ENCODE peak calls at places on chromosome 3, in eight cellular contexts. B, L, F, O, Q, W, S and Y are unnamed samples.

GRCh38 chr3:50930371-50931208 is 255.9 kb downstream of the DOCK3 start:
- DNase-seq in S (no peak), F (no peak), O (no peak), B (no peak), W (no peak), Q (no peak), L (no peak), Y (no peak)

GRCh38 chr3:5096368-5096767 is 25.7 kb upstream of the ARL8B start:
- DNase-seq in W (no peak), L (no peak), F (no peak), O (no peak), S (no peak), Q (no peak), B (no peak), Y (no peak)

GRCh38 chr3:35639251-35640185 is at the start of gene ARPP21:
- DNase-seq in S (peak; percentile 0), O (no peak), B (peak; percentile 12), L (no peak), W (no peak), Q (peak; percentile 61), F (peak; percentile 77), Y (no peak)

GRCh38 chr3:87771338-87772059 is 287.3 kb downstream of the CGGBP1 start:
- DNase-seq in F (no peak), S (peak; percentile 35), B (peak; percentile 28), W (no peak), Q (peak; percentile 34), O (no peak), L (peak; percentile 66), Y (peak; percentile 26)

GRCh38 chr3:69142090-69142489 is 19.7 kb upstream of the LMOD3 start:
- DNase-seq in Q (no peak), B (no peak), S (peak; percentile 69), L (no peak), O (peak; percentile 3), F (no peak), W (no peak), Y (peak; percentile 38)

GRCh38 chr3:30472090-30472489 is 134.3 kb upstream of the TGFBR2 start:
- DNase-seq in S (no peak), O (no peak), W (no peak), Q (no peak), B (no peak), F (no peak), L (no peak), Y (no peak)

GRCh38 chr3:160038862-160039562 is 50.4 kb downstream of the IL12A start:
- DNase-seq in B (peak; percentile 38), S (no peak), F (no peak), L (no peak), W (no peak), O (no peak), Q (peak; percentile 66), Y (no peak)

GRCh38 chr3:23002846-23003800 is 200.0 kb upstream of the UBE2E2 start:
- DNase-seq in L (no peak), B (peak; percentile 19), F (no peak), O (no peak), Q (no peak), S (peak; percentile 45), W (peak; percentile 26), Y (peak; percentile 50)

GRCh38 chr3:65425880-65426279 is 612.8 kb downstream of the MAGI1 start:
- DNase-seq in L (no peak), O (no peak), B (no peak), Q (peak; percentile 15), S (peak; percentile 36), W (no peak), F (no peak), Y (no peak)

GRCh38 chr3:145518639-145519038 is 642.3 kb downstream of the PLOD2 start:
- DNase-seq in Q (no peak), S (no peak), L (no peak), B (no peak), F (no peak), W (no peak), O (no peak), Y (no peak)

GRCh38 chr3:17605032-17605431 is 137.4 kb downstream of the TBC1D5 start:
- DNase-seq in O (peak; percentile 29), B (no peak), W (no peak), L (no peak), F (no peak), S (peak; percentile 94), Q (no peak), Y (no peak)

GRCh38 chr3:150737874-150738679 is 24.9 kb downstream of the SIAH2 start:
- DNase-seq in W (no peak), S (peak; percentile 62), B (peak; percentile 65), Q (no peak), O (no peak), F (no peak), L (peak; percentile 62), Y (no peak)

GRCh38 chr3:132659370-132660055 is at the start of gene ACAD11:
- DNase-seq in B (peak; percentile 66), Q (peak; percentile 83), O (peak; percentile 15), F (peak; percentile 75), S (peak; percentile 70), L (peak; percentile 65), W (peak; percentile 75), Y (no peak)

GRCh38 chr3:140375002-140375401 is 302.9 kb upstream of the TRIM42 start:
- DNase-seq in L (no peak), B (no peak), W (no peak), Q (no peak), O (no peak), S (peak; percentile 28), F (no peak), Y (no peak)

GRCh38 chr3:188523291-188523690 is 369.3 kb downstream of the LPP start:
- DNase-seq in Q (no peak), W (no peak), F (no peak), S (no peak), B (no peak), L (no peak), O (no peak), Y (no peak)

GRCh38 chr3:183327343-183327742 is 74.3 kb downstream of the B3GNT5 start:
- DNase-seq in L (no peak), S (no peak), F (no peak), O (no peak), Q (no peak), W (no peak), B (no peak), Y (no peak)

GRCh38 chr3:169173636-169174035 is 489.9 kb downstream of the MECOM start:
- DNase-seq in S (no peak), F (no peak), O (no peak), W (no peak), L (no peak), B (no peak), Q (no peak), Y (peak; percentile 30)
- H3K4me3 ChIP-seq in S (no peak overlapping the region), F (no peak overlapping the region), O (no peak overlapping the region), W (no peak overlapping the region), L (no peak overlapping the region), B (no peak overlapping the region), Q (no peak overlapping the region), Y (no peak overlapping the region)

GRCh38 chr3:9280477-9281219 is 31.2 kb upstream of the SRGAP3 start:
- DNase-seq in W (no peak), F (no peak), Q (no peak), S (peak; percentile 18), O (no peak), L (no peak), B (no peak), Y (no peak)
- TF ChIP-seq CTCF in W (no peak), F (no peak), Q (no peak), S (no peak), O (no peak), L (no peak), B (no peak), Y (no peak)

DNA sequence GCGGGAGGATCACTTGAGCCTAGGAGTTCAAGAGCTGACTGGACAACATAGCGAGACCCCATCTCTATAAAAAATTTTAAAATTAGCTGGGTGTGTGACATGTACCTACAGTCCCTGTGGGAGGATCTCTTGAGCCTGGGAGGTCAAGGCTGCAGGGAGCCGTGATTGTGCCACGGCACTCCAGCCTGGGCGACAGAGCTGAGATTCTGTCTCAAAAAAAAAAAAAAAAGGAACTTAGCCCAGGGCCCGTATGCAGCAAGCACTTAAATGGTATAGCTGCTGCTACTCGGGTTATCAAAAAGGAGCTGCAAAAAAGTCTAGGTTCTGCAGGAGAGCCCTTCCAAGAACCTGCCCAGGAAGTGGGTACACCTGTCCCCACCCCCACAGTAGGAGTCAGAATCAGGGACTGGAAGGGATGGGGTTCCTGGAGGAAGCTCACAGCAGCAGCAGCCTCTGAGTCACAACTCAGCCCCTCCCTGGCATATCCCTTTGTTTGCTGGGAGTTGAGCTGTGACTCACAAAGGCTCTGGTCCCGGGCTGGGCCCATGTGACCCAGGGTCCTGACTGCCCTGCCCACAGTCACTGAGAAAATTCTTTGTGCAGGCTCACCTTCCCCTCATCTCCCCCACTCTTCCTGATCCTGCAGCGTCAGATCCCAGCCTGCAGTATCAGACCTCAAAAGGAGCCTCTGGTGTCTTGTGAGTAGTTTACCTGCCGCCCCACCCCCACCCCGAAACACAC is at the start of gene SPATA12:
- DNase-seq in Q (no peak), L (no peak), O (peak; percentile 45), F (peak; percentile 64), W (peak; percentile 52), B (peak; percentile 43), S (peak; percentile 90), Y (no peak)
- H3K4me3 ChIP-seq in Q (no peak within 1 kb of the TSS), L (no peak within 1 kb of the TSS), O (no peak within 1 kb of the TSS), F (no peak within 1 kb of the TSS), W (no peak within 1 kb of the TSS), B (no peak within 1 kb of the TSS), S (no peak within 1 kb of the TSS), Y (no peak within 1 kb of the TSS)

DNA sequence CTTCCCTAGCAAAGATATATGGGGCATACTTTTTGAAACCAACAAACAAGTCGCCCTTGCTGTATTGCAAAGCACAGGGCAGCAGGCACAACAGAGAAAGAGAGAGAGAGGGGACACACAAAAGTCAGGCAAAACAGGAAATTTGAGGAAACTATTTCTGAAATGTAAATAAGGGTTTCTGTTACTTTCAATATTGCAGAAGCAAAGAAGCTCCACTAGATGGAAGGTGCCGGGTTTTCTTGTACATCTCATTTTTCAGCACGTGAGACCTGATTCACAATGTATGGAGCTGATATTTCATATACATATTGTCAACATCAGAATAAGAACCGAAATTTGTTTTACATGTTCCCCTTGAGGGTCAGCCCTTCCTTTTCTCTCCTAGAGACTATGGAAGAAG is 127.4 kb downstream of the FOXP1 start:
- DNase-seq in W (no peak), O (no peak), B (no peak), S (no peak), Q (no peak), L (no peak), F (no peak), Y (no peak)
- TF ChIP-seq CTCF in W (no peak), O (peak; percentile 44), B (no peak), S (peak; percentile 9), Q (peak; percentile 14), L (no peak), F (no peak), Y (no peak)

DNA sequence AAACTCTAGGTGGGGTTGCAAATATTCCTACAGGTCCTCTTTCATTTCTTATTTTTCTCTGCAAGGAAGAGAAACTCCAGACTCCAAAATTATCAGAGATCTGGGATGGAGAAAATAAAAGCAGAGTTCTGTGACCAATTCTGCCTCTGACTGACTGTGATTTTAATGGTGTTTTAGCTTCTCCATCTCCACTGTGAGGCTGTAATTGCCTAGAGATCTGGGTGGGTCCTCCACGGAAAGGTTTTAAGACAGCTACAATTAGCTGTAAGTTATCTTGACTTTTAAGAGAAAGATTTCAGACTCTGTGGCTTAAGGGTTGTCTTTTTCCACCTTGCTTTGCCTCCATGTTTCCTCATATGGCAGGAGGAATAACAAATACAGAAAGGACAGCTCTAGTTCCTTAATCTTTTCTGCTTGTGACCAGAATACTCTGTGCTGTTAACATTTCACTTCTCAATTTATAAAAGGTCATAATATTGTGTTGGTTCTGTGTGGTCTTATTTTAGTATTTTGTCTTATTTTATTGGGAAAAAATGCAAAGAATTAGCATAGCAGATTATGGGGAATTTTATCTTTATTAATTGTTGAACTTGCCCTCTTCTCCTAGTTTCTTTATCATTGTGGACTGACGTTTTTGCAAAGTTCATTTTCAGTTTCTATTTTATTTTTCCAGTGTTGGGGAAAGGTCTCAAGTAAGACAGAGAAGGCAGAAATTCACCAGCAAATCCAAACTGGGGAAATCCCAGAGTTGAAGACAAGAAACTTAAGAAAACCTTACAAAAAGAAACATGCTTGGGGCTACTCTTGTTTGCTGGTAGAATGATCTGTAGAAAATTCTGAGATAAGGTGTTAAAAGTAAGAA is 157.9 kb downstream of the RAP2B start:
- DNase-seq in O (no peak), Q (no peak), F (no peak), B (no peak), W (no peak), L (peak; percentile 24), S (no peak), Y (no peak)
- H3K4me3 ChIP-seq in O (no peak overlapping the region), Q (no peak overlapping the region), F (no peak overlapping the region), B (no peak overlapping the region), W (no peak overlapping the region), L (peak overlapping the region; percentile 22), S (no peak overlapping the region), Y (no peak overlapping the region)